ENCODE peak calls at places on chromosomes 7 and 10, in four cellular contexts. One of them, this sample, is unnamed.

GRCh38 chr7:4748267-4748666 is 27.2 kb upstream of the AP5Z1 start:
- DNase-seq in tibial artery: no peak
- DNase-seq in heart right ventricle: peak
- DNase-seq in left ventricle myocardium inferior: no peak
- DNase-seq in this sample: no peak

GRCh38 chr7:130891254-130892094 is 157.5 kb upstream of the KLF14 start:
- DNase-seq in tibial artery: peak
- DNase-seq in heart right ventricle: peak
- DNase-seq in left ventricle myocardium inferior: no peak
- DNase-seq in this sample: peak

GRCh38 chr7:122350701-122351100 is 46.2 kb upstream of the FEZF1 start:
- DNase-seq in tibial artery: no peak
- DNase-seq in heart right ventricle: no peak
- DNase-seq in left ventricle myocardium inferior: no peak
- DNase-seq in this sample: no peak

GRCh38 chr10:111079781-111080180 is 3.0 kb downstream of the ADRA2A start:
- DNase-seq in tibial artery: no peak
- DNase-seq in heart right ventricle: no peak
- DNase-seq in left ventricle myocardium inferior: no peak
- DNase-seq in this sample: no peak

GRCh38 chr7:76069238-76069638 is 21.3 kb downstream of the MDH2 start:
- DNase-seq in tibial artery: peak
- DNase-seq in heart right ventricle: peak
- DNase-seq in left ventricle myocardium inferior: peak
- DNase-seq in this sample: peak

GRCh38 chr10:52779541-52780390 is 7.2 kb upstream of the MBL2 start:
- DNase-seq in tibial artery: peak
- DNase-seq in heart right ventricle: peak
- DNase-seq in left ventricle myocardium inferior: peak
- DNase-seq in this sample: no peak

GRCh38 chr7:25215694-25216335 is 12.5 kb downstream of the NPVF start:
- DNase-seq in tibial artery: no peak
- DNase-seq in heart right ventricle: no peak
- DNase-seq in left ventricle myocardium inferior: no peak
- DNase-seq in this sample: no peak

GRCh38 chr7:113799896-113800295 is 118.9 kb downstream of the PPP1R3A start:
- DNase-seq in tibial artery: no peak
- DNase-seq in heart right ventricle: no peak
- DNase-seq in left ventricle myocardium inferior: no peak
- DNase-seq in this sample: no peak

GRCh38 chr10:71611131-71611530 is 108.4 kb downstream of the C10orf105 start:
- DNase-seq in tibial artery: no peak
- DNase-seq in heart right ventricle: no peak
- DNase-seq in left ventricle myocardium inferior: no peak
- DNase-seq in this sample: no peak

GRCh38 chr7:100895956-100896742 is 461 bp upstream of the ACHE start:
- DNase-seq in tibial artery: no peak
- DNase-seq in heart right ventricle: no peak
- DNase-seq in left ventricle myocardium inferior: peak
- DNase-seq in this sample: no peak

GRCh38 chr10:119502618-119503155 is 39.8 kb downstream of the RGS10 start:
- DNase-seq in tibial artery: no peak
- DNase-seq in heart right ventricle: no peak
- DNase-seq in left ventricle myocardium inferior: no peak
- DNase-seq in this sample: no peak

GRCh38 chr7:11742496-11742895 is 89.5 kb downstream of the THSD7A start:
- DNase-seq in tibial artery: no peak
- DNase-seq in heart right ventricle: no peak
- DNase-seq in left ventricle myocardium inferior: no peak
- DNase-seq in this sample: no peak

GRCh38 chr7:151599401-151600227 is 79.9 kb upstream of the RHEB start:
- DNase-seq in tibial artery: no peak
- DNase-seq in heart right ventricle: peak
- DNase-seq in left ventricle myocardium inferior: no peak
- DNase-seq in this sample: peak

GRCh38 chr7:75716992-75717626 is 21.6 kb downstream of the HIP1 start:
- DNase-seq in tibial artery: no peak
- DNase-seq in heart right ventricle: no peak
- DNase-seq in left ventricle myocardium inferior: no peak
- DNase-seq in this sample: no peak

GRCh38 chr7:50648076-50648475 is 82.9 kb upstream of the DDC start:
- DNase-seq in tibial artery: peak
- DNase-seq in heart right ventricle: no peak
- DNase-seq in left ventricle myocardium inferior: no peak
- DNase-seq in this sample: no peak

GRCh38 chr7:101941481-101942383 is 124.3 kb downstream of the CUX1 start:
- DNase-seq in tibial artery: no peak
- DNase-seq in heart right ventricle: peak
- DNase-seq in left ventricle myocardium inferior: no peak
- DNase-seq in this sample: peak

GRCh38 chr7:4233146-4233545 is 448.9 kb upstream of the FOXK1 start:
- DNase-seq in tibial artery: peak
- DNase-seq in heart right ventricle: no peak
- DNase-seq in left ventricle myocardium inferior: no peak
- DNase-seq in this sample: no peak

GRCh38 chr10:123556049-123556448 is 110.1 kb upstream of the GPR26 start:
- DNase-seq in tibial artery: no peak
- DNase-seq in heart right ventricle: no peak
- DNase-seq in left ventricle myocardium inferior: no peak
- DNase-seq in this sample: no peak

GRCh38 chr7:143304938-143305337 is 11.0 kb upstream of the CLCN1 start:
- DNase-seq in tibial artery: no peak
- DNase-seq in heart right ventricle: no peak
- DNase-seq in left ventricle myocardium inferior: no peak
- DNase-seq in this sample: no peak

GRCh38 chr10:97017474-97017903 is 168.3 kb downstream of the SLIT1 start:
- DNase-seq in tibial artery: peak
- DNase-seq in heart right ventricle: no peak
- DNase-seq in left ventricle myocardium inferior: no peak
- DNase-seq in this sample: no peak

GRCh38 chr7:140260767-140261486 is 84.1 kb upstream of the KDM7A start:
- DNase-seq in tibial artery: no peak
- DNase-seq in heart right ventricle: peak
- DNase-seq in left ventricle myocardium inferior: no peak
- DNase-seq in this sample: no peak

GRCh38 chr7:47474937-47475879 is 106.7 kb downstream of the TNS3 start:
- DNase-seq in tibial artery: peak
- DNase-seq in heart right ventricle: peak
- DNase-seq in left ventricle myocardium inferior: peak
- DNase-seq in this sample: peak

GRCh38 chr7:23662124-23662982 is 17.6 kb upstream of the FAM221A start:
- DNase-seq in tibial artery: no peak
- DNase-seq in heart right ventricle: no peak
- DNase-seq in left ventricle myocardium inferior: no peak
- DNase-seq in this sample: no peak

DNA sequence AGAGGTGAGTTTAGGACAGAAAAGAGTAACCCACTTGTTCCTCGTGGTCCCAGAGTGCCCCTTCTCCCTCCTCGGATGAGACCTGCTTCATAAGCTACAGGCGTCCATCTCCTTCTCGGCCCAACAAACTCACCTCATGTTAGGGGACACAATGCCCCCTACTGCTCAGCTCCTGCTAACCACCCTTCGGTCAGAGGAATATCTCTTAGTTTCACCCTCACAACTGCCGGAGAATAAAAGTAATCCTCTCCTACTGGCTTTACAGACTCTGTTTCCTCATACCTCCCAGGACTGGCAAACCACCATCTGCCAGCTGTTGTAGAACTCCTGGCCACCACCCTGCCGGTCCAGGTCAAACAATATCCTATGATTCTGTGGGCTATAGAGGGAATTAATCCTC is 3.2 kb downstream of the AKR1B15 start:
- DNase-seq in tibial artery: no peak
- DNase-seq in heart right ventricle: no peak
- DNase-seq in left ventricle myocardium inferior: no peak
- DNase-seq in this sample: no peak
- TF ChIP-seq CTCF in tibial artery: no peak
- TF ChIP-seq CTCF in heart right ventricle: no peak
- TF ChIP-seq CTCF in left ventricle myocardium inferior: no peak
- TF ChIP-seq CTCF in this sample: peak

DNA sequence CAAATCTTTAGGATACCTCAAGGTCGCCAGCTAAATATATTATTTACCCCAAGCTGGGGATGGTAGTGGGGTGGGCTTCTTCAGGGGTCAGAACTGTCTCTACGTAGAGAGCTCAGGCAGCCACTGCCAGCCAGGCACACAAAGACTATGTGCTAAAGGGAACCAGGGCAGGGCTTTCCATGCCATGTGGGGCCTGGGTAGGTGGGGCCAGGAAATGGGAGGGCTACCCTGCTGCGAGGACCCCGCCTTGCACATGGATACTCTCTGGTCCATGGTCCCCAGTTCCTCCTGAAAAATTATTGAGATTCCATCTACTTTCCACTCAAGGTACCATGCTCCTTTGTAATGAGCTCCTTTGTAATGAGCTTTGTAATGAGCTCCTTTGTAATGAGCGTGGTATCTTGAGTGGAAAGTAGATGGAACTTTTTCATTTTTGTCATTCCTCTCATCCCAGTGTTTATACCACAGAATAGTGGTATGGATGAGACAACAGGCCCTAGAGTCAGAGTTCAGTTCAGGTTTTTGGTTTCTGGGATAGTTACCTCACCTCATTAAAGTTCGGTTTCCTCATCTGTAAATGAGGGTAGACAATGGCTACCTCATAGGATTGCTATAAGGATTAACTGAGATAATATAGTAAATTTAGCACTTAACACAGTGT is 5.8 kb downstream of the SYNPO2L start:
- DNase-seq in tibial artery: no peak
- DNase-seq in heart right ventricle: no peak
- DNase-seq in left ventricle myocardium inferior: peak
- DNase-seq in this sample: no peak
- H3K4me3 ChIP-seq in tibial artery: no peak
- H3K4me3 ChIP-seq in heart right ventricle: peak
- H3K4me3 ChIP-seq in left ventricle myocardium inferior: peak
- H3K4me3 ChIP-seq in this sample: no peak

DNA sequence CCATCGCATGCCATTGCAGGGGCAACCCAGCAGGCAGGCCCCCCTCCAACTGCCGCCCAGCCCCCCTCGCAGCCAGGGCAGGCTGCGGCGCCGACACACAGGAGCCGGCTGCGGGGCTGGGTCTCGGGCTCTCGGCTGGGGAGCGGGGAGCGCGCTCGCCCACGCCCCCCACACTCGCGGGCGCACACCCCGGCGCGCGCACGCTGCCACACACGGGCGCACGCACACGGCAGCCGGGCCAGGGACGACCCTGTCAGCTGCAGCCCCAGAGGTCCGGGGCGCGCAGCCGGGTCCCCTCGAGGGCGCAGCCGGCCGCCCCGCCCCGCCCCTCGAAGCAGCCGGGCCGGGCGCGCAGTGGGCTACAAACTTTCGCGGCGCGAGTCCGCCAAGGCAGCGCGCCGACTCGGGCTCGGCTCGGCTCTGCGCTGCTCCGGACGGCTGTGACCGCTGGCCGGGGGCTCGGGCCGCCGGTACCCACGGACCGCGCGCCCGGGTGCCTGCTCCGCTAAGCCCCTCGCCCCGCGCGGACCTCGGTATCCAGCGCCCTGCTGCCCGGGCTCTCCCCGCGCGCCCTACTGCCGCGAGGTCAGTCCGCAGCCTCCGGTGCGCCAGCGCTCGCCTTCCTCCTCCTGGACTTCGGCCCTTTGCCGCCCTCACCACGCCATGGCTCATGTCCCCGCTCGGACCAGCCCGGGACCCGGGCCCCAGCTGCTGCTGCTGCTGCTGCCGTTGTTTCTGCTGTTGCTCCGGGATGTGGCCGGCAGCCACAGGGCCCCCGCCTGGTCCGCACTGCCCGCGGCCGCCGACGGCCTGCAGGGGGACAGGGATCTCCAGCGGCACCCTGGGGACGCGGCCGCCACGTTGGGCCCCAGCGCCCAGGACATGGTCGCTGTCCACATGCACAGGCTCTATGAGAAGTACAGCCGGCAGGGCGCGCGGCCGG is at the start of gene GDF10:
- DNase-seq in tibial artery: no peak
- DNase-seq in heart right ventricle: no peak
- DNase-seq in left ventricle myocardium inferior: no peak
- DNase-seq in this sample: no peak
- TF ChIP-seq CTCF in tibial artery: no peak
- TF ChIP-seq CTCF in heart right ventricle: peak
- TF ChIP-seq CTCF in left ventricle myocardium inferior: peak
- TF ChIP-seq CTCF in this sample: no peak

GRCh38 chr10:33152750-33153149 is 181.7 kb downstream of the NRP1 start:
- DNase-seq in tibial artery: no peak
- DNase-seq in heart right ventricle: no peak
- DNase-seq in left ventricle myocardium inferior: no peak
- DNase-seq in this sample: no peak

GRCh38 chr10:33153266-33153967 is 181.1 kb downstream of the NRP1 start:
- DNase-seq in tibial artery: no peak
- DNase-seq in heart right ventricle: no peak
- DNase-seq in left ventricle myocardium inferior: no peak
- DNase-seq in this sample: no peak

GRCh38 chr10:33155720-33156638 is 178.5 kb downstream of the NRP1 start:
- DNase-seq in tibial artery: no peak
- DNase-seq in heart right ventricle: no peak
- DNase-seq in left ventricle myocardium inferior: no peak
- DNase-seq in this sample: no peak

GRCh38 chr10:33153968-33154327 is 180.5 kb downstream of the NRP1 start:
- DNase-seq in tibial artery: no peak
- DNase-seq in heart right ventricle: no peak
- DNase-seq in left ventricle myocardium inferior: no peak
- DNase-seq in this sample: no peak

DNA sequence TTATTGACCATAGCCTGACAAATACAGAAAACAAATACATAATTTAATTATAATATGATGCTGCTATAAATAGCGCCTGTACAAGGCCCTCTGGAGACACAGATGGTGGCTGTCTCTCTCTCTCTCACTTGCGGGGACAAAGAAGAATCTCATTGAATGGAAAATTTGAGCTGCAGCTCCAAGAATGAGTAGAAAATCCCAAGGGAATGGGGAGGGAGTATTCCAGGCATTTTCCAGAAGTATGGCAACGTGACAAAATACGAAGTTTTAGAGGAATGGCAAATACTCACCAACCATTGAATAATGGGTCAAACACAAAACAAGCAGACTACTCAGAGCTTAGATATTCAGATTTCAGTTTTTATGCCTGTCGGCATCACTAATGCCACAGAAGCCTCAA is 179.9 kb downstream of the NRP1 start:
- DNase-seq in tibial artery: no peak
- DNase-seq in heart right ventricle: no peak
- DNase-seq in left ventricle myocardium inferior: no peak
- DNase-seq in this sample: no peak
- H3K4me3 ChIP-seq in tibial artery: no peak
- H3K4me3 ChIP-seq in heart right ventricle: no peak
- H3K4me3 ChIP-seq in left ventricle myocardium inferior: no peak
- H3K4me3 ChIP-seq in this sample: no peak